ENCODE peak calls at places on chromosomes 2 and 18, in five cellular contexts. Q is CD4-positive, alpha-beta T cell; S is aorta; L is OCI-LY7; F is A549. G is an unnamed sample.

GRCh38 chr2:119208791-119209203 is 14.8 kb upstream of the STEAP3 start:
- DNase-seq in Q (no peak), S (no peak), L (no peak), F (peak), G (no peak)

GRCh38 chr2:152647417-152648010 is 69.7 kb downstream of the PRPF40A start:
- DNase-seq in Q (no peak), S (peak), L (no peak), F (no peak), G (no peak)

GRCh38 chr2:172889767-172890430 is 154.3 kb downstream of the RAPGEF4 start:
- DNase-seq in Q (no peak), S (no peak), L (no peak), F (no peak), G (no peak)

GRCh38 chr2:211822686-211823335 is 715.8 kb downstream of the ERBB4 start:
- DNase-seq in Q (no peak), S (no peak), L (no peak), F (no peak), G (no peak)

GRCh38 chr2:196925768-196926561 is 542 bp downstream of the PGAP1 start:
- DNase-seq in Q (peak), S (peak), L (peak), F (peak), G (no peak)

GRCh38 chr18:79200546-79201268 is 131.5 kb downstream of the ATP9B start:
- DNase-seq in Q (no peak), S (no peak), L (peak), F (no peak), G (no peak)

GRCh38 chr18:48543228-48543627 is 4.4 kb downstream of the CTIF start:
- DNase-seq in Q (peak), S (no peak), L (no peak), F (no peak), G (no peak)

GRCh38 chr2:100274076-100274475 is 48.2 kb downstream of the LONRF2 start:
- DNase-seq in Q (no peak), S (no peak), L (no peak), F (no peak), G (no peak)

GRCh38 chr2:8661235-8661634 is 20.6 kb upstream of the ID2 start:
- DNase-seq in Q (no peak), S (no peak), L (no peak), F (no peak), G (no peak)

GRCh38 chr18:76351961-76352581 is 143.0 kb downstream of the ZNF516 start:
- DNase-seq in Q (no peak), S (peak), L (no peak), F (peak), G (peak)
- H3K27ac ChIP-seq in Q (no peak), S (no peak), L (no peak), F (no peak), G (no peak)

GRCh38 chr2:191867507-191867847 is 20.6 kb upstream of the CAVIN2 start:
- DNase-seq in Q (no peak), S (no peak), L (no peak), F (no peak), G (no peak)
- H3K27ac ChIP-seq in Q (no peak), S (no peak), L (no peak), F (peak), G (peak)

DNA sequence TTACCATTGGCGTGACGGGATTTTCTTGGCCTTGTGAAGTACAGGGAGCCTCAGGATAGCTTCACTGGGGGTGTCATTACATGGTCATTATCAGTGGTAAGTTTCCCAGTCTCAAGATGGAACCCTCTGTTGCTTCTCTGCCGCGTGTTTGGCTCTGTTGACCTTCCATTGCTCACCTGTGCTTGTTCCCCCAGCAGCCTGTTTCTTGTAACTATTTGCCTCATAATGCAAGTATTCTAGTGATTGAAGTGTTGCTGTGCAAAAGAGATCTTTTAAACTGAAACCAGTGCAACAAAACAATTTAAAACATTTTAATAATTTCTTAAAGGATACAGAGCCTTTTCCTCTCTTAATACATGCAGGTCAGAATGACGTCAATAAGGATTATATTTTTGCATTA is 24.6 kb downstream of the PRKCE start:
- DNase-seq in Q (no peak), S (no peak), L (no peak), F (no peak), G (no peak)
- H3K27ac ChIP-seq in Q (no peak), S (no peak), L (no peak), F (no peak), G (no peak)

GRCh38 chr2:601806-602455 is 75.3 kb downstream of the TMEM18 start:
- DNase-seq in Q (no peak), S (no peak), L (no peak), F (no peak), G (no peak)

GRCh38 chr2:601387-601698 is 75.9 kb downstream of the TMEM18 start:
- DNase-seq in Q (no peak), S (no peak), L (no peak), F (no peak), G (no peak)

GRCh38 chr2:603869-604268 is 73.3 kb downstream of the TMEM18 start:
- DNase-seq in Q (no peak), S (no peak), L (no peak), F (no peak), G (no peak)

GRCh38 chr2:603427-603826 is 73.8 kb downstream of the TMEM18 start:
- DNase-seq in Q (no peak), S (no peak), L (no peak), F (peak), G (no peak)

DNA sequence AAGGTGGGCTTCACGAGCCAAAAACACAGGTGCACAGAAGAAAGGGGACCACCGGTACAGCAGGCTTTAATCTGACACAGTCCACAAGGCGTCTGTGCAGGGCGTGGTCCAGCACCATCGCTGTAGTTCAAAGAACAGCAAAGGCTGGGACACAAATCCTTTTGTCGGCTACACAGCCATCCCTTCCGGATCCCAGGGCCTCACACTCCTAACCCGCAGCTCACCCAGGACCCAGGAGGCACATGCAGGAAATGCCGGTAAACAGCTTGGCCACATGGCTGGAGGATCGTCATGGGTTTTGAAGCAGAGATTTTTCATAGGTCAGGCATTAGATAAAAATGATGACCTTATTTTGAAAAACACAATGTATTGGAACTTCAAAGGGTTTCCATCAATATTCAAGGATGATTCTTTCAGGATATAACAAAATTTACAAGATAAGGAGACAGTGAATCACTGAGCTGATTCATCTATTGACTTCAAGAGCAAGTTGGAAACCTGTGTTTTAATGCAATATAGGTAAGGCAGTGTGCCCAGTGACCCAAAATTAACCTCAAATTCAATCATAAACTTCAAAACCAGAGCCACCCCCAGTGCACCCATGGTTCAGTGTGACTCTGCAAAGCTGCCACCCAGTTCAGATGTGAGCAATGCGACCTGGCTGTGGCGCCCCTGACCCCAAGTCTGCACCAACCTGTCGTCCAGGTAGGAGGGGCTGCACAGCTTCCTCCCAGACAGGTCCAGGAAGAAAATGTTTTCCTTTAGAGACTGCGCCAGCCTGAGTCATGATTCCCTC is 74.4 kb downstream of the TMEM18 start:
- DNase-seq in Q (no peak), S (no peak), L (no peak), F (peak), G (no peak)
- H3K27ac ChIP-seq in Q (no peak), S (no peak), L (no peak), F (no peak), G (no peak)

G was measured in AG04450.